ENCODE peak calls at places on chromosome 11, in nine cellular contexts. One of them, this sample, is unnamed.

GRCh38 chr11:118338637-118339061 is 3.9 kb downstream of the CD3D start:
- DNase-seq in GM12878: no peak
- DNase-seq in spleen: peak; percentile 85
- DNase-seq in adrenal gland: no peak
- DNase-seq in A549: no peak
- DNase-seq in right lobe of liver: no peak
- DNase-seq in IMR-90: no peak
- DNase-seq in HCT116: no peak
- DNase-seq in uterus: no peak
- DNase-seq in this sample: no peak

GRCh38 chr11:665707-666281 is 28.7 kb downstream of the DRD4 start:
- DNase-seq in HCT116: no peak
- DNase-seq in spleen: no peak
- DNase-seq in right lobe of liver: no peak
- DNase-seq in uterus: peak; percentile 58
- DNase-seq in GM12878: no peak
- DNase-seq in A549: no peak
- DNase-seq in adrenal gland: peak; percentile 84
- DNase-seq in IMR-90: peak; percentile 29
- DNase-seq in this sample: peak; percentile 29

GRCh38 chr11:115333106-115333505 is 171.1 kb downstream of the CADM1 start:
- DNase-seq in GM12878: no peak
- DNase-seq in IMR-90: peak; percentile 65
- DNase-seq in HCT116: no peak
- DNase-seq in A549: no peak
- DNase-seq in right lobe of liver: no peak
- DNase-seq in adrenal gland: no peak
- DNase-seq in uterus: no peak
- DNase-seq in spleen: no peak
- DNase-seq in this sample: no peak

GRCh38 chr11:2135648-2136201 is 3.5 kb downstream of the IGF2 start:
- DNase-seq in adrenal gland: peak; percentile 56
- DNase-seq in HCT116: no peak
- DNase-seq in GM12878: no peak
- DNase-seq in right lobe of liver: peak; percentile 51
- DNase-seq in uterus: no peak
- DNase-seq in spleen: no peak
- DNase-seq in A549: no peak
- DNase-seq in IMR-90: no peak
- DNase-seq in this sample: no peak

GRCh38 chr11:110085255-110085838 is 7.8 kb upstream of the ZC3H12C start:
- DNase-seq in right lobe of liver: no peak
- DNase-seq in A549: no peak
- DNase-seq in uterus: no peak
- DNase-seq in IMR-90: peak; percentile 66
- DNase-seq in HCT116: no peak
- DNase-seq in GM12878: no peak
- DNase-seq in spleen: no peak
- DNase-seq in adrenal gland: no peak
- DNase-seq in this sample: no peak

GRCh38 chr11:97107604-97108003 is 717.8 kb downstream of the JRKL start:
- DNase-seq in IMR-90: no peak
- DNase-seq in uterus: no peak
- DNase-seq in adrenal gland: no peak
- DNase-seq in HCT116: no peak
- DNase-seq in A549: no peak
- DNase-seq in spleen: no peak
- DNase-seq in right lobe of liver: no peak
- DNase-seq in GM12878: no peak
- DNase-seq in this sample: no peak

GRCh38 chr11:100740440-100740839 is 53.4 kb downstream of the ARHGAP42 start:
- DNase-seq in adrenal gland: no peak
- DNase-seq in spleen: no peak
- DNase-seq in HCT116: no peak
- DNase-seq in GM12878: no peak
- DNase-seq in A549: no peak
- DNase-seq in uterus: no peak
- DNase-seq in IMR-90: peak; percentile 44
- DNase-seq in right lobe of liver: no peak
- DNase-seq in this sample: no peak

GRCh38 chr11:75158241-75158640 is 7.3 kb downstream of the SLCO2B1 start:
- DNase-seq in A549: no peak
- DNase-seq in right lobe of liver: no peak
- DNase-seq in adrenal gland: no peak
- DNase-seq in IMR-90: no peak
- DNase-seq in GM12878: no peak
- DNase-seq in HCT116: no peak
- DNase-seq in uterus: no peak
- DNase-seq in spleen: no peak
- DNase-seq in this sample: no peak

GRCh38 chr11:68121067-68121899 is at the start of gene CHKA:
- DNase-seq in IMR-90: peak; percentile 82
- DNase-seq in GM12878: peak; percentile 47
- DNase-seq in HCT116: peak; percentile 64
- DNase-seq in right lobe of liver: peak; percentile 97
- DNase-seq in adrenal gland: peak; percentile 95
- DNase-seq in spleen: peak; percentile 96
- DNase-seq in uterus: peak; percentile 93
- DNase-seq in A549: peak; percentile 91
- DNase-seq in this sample: peak; percentile 94

GRCh38 chr11:60982184-60982583 is 10.7 kb downstream of the CD6 start:
- DNase-seq in uterus: no peak
- DNase-seq in HCT116: no peak
- DNase-seq in adrenal gland: no peak
- DNase-seq in GM12878: no peak
- DNase-seq in IMR-90: no peak
- DNase-seq in A549: no peak
- DNase-seq in right lobe of liver: no peak
- DNase-seq in spleen: no peak
- DNase-seq in this sample: no peak

GRCh38 chr11:60984149-60984548 is 12.7 kb downstream of the CD6 start:
- DNase-seq in uterus: no peak
- DNase-seq in A549: no peak
- DNase-seq in GM12878: no peak
- DNase-seq in HCT116: no peak
- DNase-seq in IMR-90: no peak
- DNase-seq in right lobe of liver: no peak
- DNase-seq in spleen: no peak
- DNase-seq in adrenal gland: no peak
- DNase-seq in this sample: no peak

GRCh38 chr11:60985501-60985900 is 14.0 kb downstream of the CD6 start:
- DNase-seq in GM12878: no peak
- DNase-seq in adrenal gland: no peak
- DNase-seq in uterus: no peak
- DNase-seq in right lobe of liver: no peak
- DNase-seq in HCT116: no peak
- DNase-seq in spleen: no peak
- DNase-seq in IMR-90: no peak
- DNase-seq in A549: no peak
- DNase-seq in this sample: no peak

GRCh38 chr11:60985991-60986915 is 14.8 kb downstream of the CD6 start:
- DNase-seq in HCT116: no peak
- DNase-seq in adrenal gland: no peak
- DNase-seq in right lobe of liver: no peak
- DNase-seq in GM12878: no peak
- DNase-seq in uterus: no peak
- DNase-seq in IMR-90: peak; percentile 46
- DNase-seq in spleen: peak; percentile 91
- DNase-seq in A549: peak; percentile 13
- DNase-seq in this sample: no peak

GRCh38 chr11:60984616-60985015 is 13.1 kb downstream of the CD6 start:
- DNase-seq in adrenal gland: no peak
- DNase-seq in A549: no peak
- DNase-seq in HCT116: no peak
- DNase-seq in right lobe of liver: no peak
- DNase-seq in uterus: no peak
- DNase-seq in spleen: no peak
- DNase-seq in GM12878: no peak
- DNase-seq in IMR-90: no peak
- DNase-seq in this sample: no peak
- H3K4me1 ChIP-seq in adrenal gland: no peaks in the 10 kb centered on the region
- H3K4me1 ChIP-seq in A549: peaks cover 6% of the 10 kb centered on the region
- H3K4me1 ChIP-seq in HCT116: peaks cover 3% of the 10 kb centered on the region
- H3K4me1 ChIP-seq in right lobe of liver: no peaks in the 10 kb centered on the region
- H3K4me1 ChIP-seq in uterus: no peaks in the 10 kb centered on the region
- H3K4me1 ChIP-seq in spleen: peaks cover 31% of the 10 kb centered on the region
- H3K4me1 ChIP-seq in GM12878: peaks cover 9% of the 10 kb centered on the region
- H3K4me1 ChIP-seq in IMR-90: peaks cover 3% of the 10 kb centered on the region
- H3K4me1 ChIP-seq in this sample: no peaks in the 10 kb centered on the region

GRCh38 chr11:58578635-58579191 is at the start of gene ZFP91:
- DNase-seq in adrenal gland: peak; percentile 99
- DNase-seq in uterus: peak; percentile 97
- DNase-seq in spleen: peak; percentile 97
- DNase-seq in A549: peak; percentile 98
- DNase-seq in GM12878: peak; percentile 87
- DNase-seq in right lobe of liver: peak; percentile 99
- DNase-seq in HCT116: peak; percentile 95
- DNase-seq in IMR-90: peak; percentile 98
- DNase-seq in this sample: peak; percentile 98

GRCh38 chr11:58580311-58580710 is 1.4 kb downstream of the ZFP91 start:
- DNase-seq in adrenal gland: no peak
- DNase-seq in GM12878: no peak
- DNase-seq in HCT116: no peak
- DNase-seq in A549: no peak
- DNase-seq in right lobe of liver: no peak
- DNase-seq in IMR-90: no peak
- DNase-seq in spleen: no peak
- DNase-seq in uterus: no peak
- DNase-seq in this sample: no peak

GRCh38 chr11:58578136-58578634 is 678 bp upstream of the ZFP91 start:
- DNase-seq in adrenal gland: peak; percentile 98
- DNase-seq in A549: peak; percentile 98
- DNase-seq in spleen: peak; percentile 95
- DNase-seq in right lobe of liver: peak; percentile 96
- DNase-seq in uterus: peak; percentile 95
- DNase-seq in GM12878: peak; percentile 98
- DNase-seq in IMR-90: peak; percentile 99
- DNase-seq in HCT116: peak; percentile 97
- DNase-seq in this sample: peak; percentile 96

GRCh38 chr11:58577441-58578135 is 1.3 kb upstream of the ZFP91 start:
- DNase-seq in A549: no peak
- DNase-seq in right lobe of liver: peak; percentile 59
- DNase-seq in uterus: no peak
- DNase-seq in adrenal gland: peak; percentile 84
- DNase-seq in IMR-90: peak; percentile 97
- DNase-seq in spleen: peak; percentile 91
- DNase-seq in HCT116: no peak
- DNase-seq in GM12878: peak; percentile 66
- DNase-seq in this sample: no peak

GRCh38 chr11:58579192-58580129 is 598 bp downstream of the ZFP91 start:
- DNase-seq in HCT116: peak; percentile 78
- DNase-seq in uterus: peak; percentile 90
- DNase-seq in A549: peak; percentile 92
- DNase-seq in GM12878: no peak
- DNase-seq in IMR-90: peak; percentile 91
- DNase-seq in spleen: peak; percentile 97
- DNase-seq in right lobe of liver: peak; percentile 94
- DNase-seq in adrenal gland: peak; percentile 97
- DNase-seq in this sample: peak; percentile 94
- TF ChIP-seq POLR2A in HCT116: peak; percentile 37
- TF ChIP-seq POLR2A in uterus: peak; percentile 55
- TF ChIP-seq POLR2A in A549: peak; percentile 65
- TF ChIP-seq POLR2A in GM12878: peak; percentile 79
- TF ChIP-seq POLR2A in IMR-90: peak; percentile 77
- TF ChIP-seq POLR2A in spleen: peak; percentile 32
- TF ChIP-seq POLR2A in right lobe of liver: peak; percentile 70
- TF ChIP-seq POLR2A in adrenal gland: peak; percentile 76
- TF ChIP-seq POLR2A in this sample: no peak

GRCh38 chr11:61110255-61111059 is 8.2 kb downstream of the CD5 start:
- DNase-seq in uterus: no peak
- DNase-seq in adrenal gland: no peak
- DNase-seq in GM12878: no peak
- DNase-seq in right lobe of liver: no peak
- DNase-seq in HCT116: no peak
- DNase-seq in spleen: no peak
- DNase-seq in A549: no peak
- DNase-seq in IMR-90: no peak
- DNase-seq in this sample: no peak

GRCh38 chr11:61113209-61113608 is 10.9 kb downstream of the CD5 start:
- DNase-seq in HCT116: no peak
- DNase-seq in right lobe of liver: no peak
- DNase-seq in A549: no peak
- DNase-seq in adrenal gland: no peak
- DNase-seq in GM12878: no peak
- DNase-seq in uterus: no peak
- DNase-seq in spleen: peak; percentile 70
- DNase-seq in IMR-90: no peak
- DNase-seq in this sample: no peak

GRCh38 chr11:61109671-61110070 is 7.4 kb downstream of the CD5 start:
- DNase-seq in IMR-90: no peak
- DNase-seq in HCT116: no peak
- DNase-seq in right lobe of liver: no peak
- DNase-seq in A549: no peak
- DNase-seq in uterus: no peak
- DNase-seq in spleen: no peak
- DNase-seq in adrenal gland: no peak
- DNase-seq in GM12878: no peak
- DNase-seq in this sample: no peak

GRCh38 chr11:61111060-61111435 is 8.8 kb downstream of the CD5 start:
- DNase-seq in right lobe of liver: no peak
- DNase-seq in spleen: peak; percentile 58
- DNase-seq in A549: no peak
- DNase-seq in HCT116: no peak
- DNase-seq in GM12878: no peak
- DNase-seq in IMR-90: no peak
- DNase-seq in adrenal gland: no peak
- DNase-seq in uterus: no peak
- DNase-seq in this sample: no peak

GRCh38 chr11:61111786-61112517 is 9.7 kb downstream of the CD5 start:
- DNase-seq in IMR-90: no peak
- DNase-seq in spleen: peak; percentile 65
- DNase-seq in A549: no peak
- DNase-seq in GM12878: no peak
- DNase-seq in uterus: no peak
- DNase-seq in HCT116: no peak
- DNase-seq in right lobe of liver: no peak
- DNase-seq in adrenal gland: no peak
- DNase-seq in this sample: no peak
- H3K4me1 ChIP-seq in IMR-90: no peaks in the 10 kb centered on the region
- H3K4me1 ChIP-seq in spleen: peaks cover 21% of the 10 kb centered on the region
- H3K4me1 ChIP-seq in A549: no peaks in the 10 kb centered on the region
- H3K4me1 ChIP-seq in GM12878: peaks cover 9% of the 10 kb centered on the region
- H3K4me1 ChIP-seq in uterus: no peaks in the 10 kb centered on the region
- H3K4me1 ChIP-seq in HCT116: no peaks in the 10 kb centered on the region
- H3K4me1 ChIP-seq in right lobe of liver: no peaks in the 10 kb centered on the region
- H3K4me1 ChIP-seq in adrenal gland: no peaks in the 10 kb centered on the region
- H3K4me1 ChIP-seq in this sample: no peaks in the 10 kb centered on the region

GRCh38 chr11:113730887-113731726 is 25.0 kb upstream of the TMPRSS5 start:
- DNase-seq in HCT116: peak; percentile 39
- DNase-seq in spleen: no peak
- DNase-seq in uterus: no peak
- DNase-seq in right lobe of liver: no peak
- DNase-seq in GM12878: no peak
- DNase-seq in IMR-90: peak; percentile 64
- DNase-seq in adrenal gland: peak; percentile 75
- DNase-seq in A549: peak; percentile 49
- DNase-seq in this sample: peak; percentile 11
- TF ChIP-seq POLR2A in HCT116: no peak
- TF ChIP-seq POLR2A in spleen: no peak
- TF ChIP-seq POLR2A in uterus: no peak
- TF ChIP-seq POLR2A in right lobe of liver: no peak
- TF ChIP-seq POLR2A in GM12878: no peak
- TF ChIP-seq POLR2A in IMR-90: no peak
- TF ChIP-seq POLR2A in adrenal gland: no peak
- TF ChIP-seq POLR2A in A549: no peak
- TF ChIP-seq POLR2A in this sample: no peak

GRCh38 chr11:93522448-93522847 is 20.7 kb downstream of the SMCO4 start:
- DNase-seq in A549: no peak
- DNase-seq in GM12878: no peak
- DNase-seq in uterus: no peak
- DNase-seq in HCT116: no peak
- DNase-seq in IMR-90: no peak
- DNase-seq in spleen: no peak
- DNase-seq in adrenal gland: no peak
- DNase-seq in right lobe of liver: no peak
- DNase-seq in this sample: no peak
- H3K4me1 ChIP-seq in A549: no peaks in the 10 kb centered on the region
- H3K4me1 ChIP-seq in GM12878: peaks cover 70% of the 10 kb centered on the region
- H3K4me1 ChIP-seq in uterus: no peaks in the 10 kb centered on the region
- H3K4me1 ChIP-seq in HCT116: no peaks in the 10 kb centered on the region
- H3K4me1 ChIP-seq in IMR-90: no peaks in the 10 kb centered on the region
- H3K4me1 ChIP-seq in spleen: peaks cover 46% of the 10 kb centered on the region
- H3K4me1 ChIP-seq in adrenal gland: peaks cover 51% of the 10 kb centered on the region
- H3K4me1 ChIP-seq in right lobe of liver: peaks cover 41% of the 10 kb centered on the region
- H3K4me1 ChIP-seq in this sample: no peaks in the 10 kb centered on the region